ENCODE peak calls at places on chromosomes 3 and 15, in eight cellular contexts. R is ELR, N is substantia nigra, Y is progenitor cell of endocrine pancreas, A is T-helper 1 cell, S is HS-27A, F is activated T-helper 1 cell treated with Interleukin-2 at 50 U/mL for 16 hours, U is BJ. Z is an unnamed sample.

GRCh38 chr3:8856031-8856430 is 86.6 kb upstream of the OXTR start:
- DNase-seq in U (no peak), Y (no peak), A (no peak), R (no peak), S (no peak), F (no peak), N (no peak), Z (no peak)

GRCh38 chr3:180417241-180417640 is 184.7 kb upstream of the TTC14 start:
- DNase-seq in N (no peak), U (no peak), Y (no peak), R (no peak), A (no peak), S (no peak), F (no peak), Z (no peak)

GRCh38 chr3:129068291-129068886 is 7.8 kb downstream of the GP9 start:
- DNase-seq in F (no peak), A (no peak), U (no peak), R (no peak), N (no peak), S (no peak), Y (no peak), Z (no peak)

GRCh38 chr3:140100479-140100878 is 165.5 kb downstream of the CLSTN2 start:
- DNase-seq in U (no peak), F (no peak), A (no peak), R (no peak), N (no peak), S (no peak), Y (no peak), Z (no peak)

GRCh38 chr15:98896002-98896721 is 111.4 kb downstream of the PGPEP1L start:
- DNase-seq in U (no peak), Y (no peak), S (no peak), A (no peak), N (no peak), F (no peak), R (peak; percentile 83), Z (no peak)

GRCh38 chr15:76253851-76254440 is 57.3 kb downstream of the ETFA start:
- DNase-seq in S (no peak), U (no peak), Y (no peak), A (no peak), N (no peak), R (no peak), F (no peak), Z (no peak)

GRCh38 chr3:66021731-66022131 is 17.0 kb downstream of the MAGI1 start:
- DNase-seq in F (no peak), S (peak; percentile 77), Y (no peak), R (peak; percentile 72), N (no peak), A (no peak), U (no peak), Z (no peak)

GRCh38 chr15:101332061-101332467 is 37.0 kb upstream of the SNRPA1 start:
- DNase-seq in F (no peak), U (no peak), S (no peak), Y (no peak), A (no peak), R (no peak), N (no peak), Z (no peak)

GRCh38 chr3:18987862-18988447 is 160.4 kb upstream of the KCNH8 start:
- DNase-seq in Y (no peak), S (no peak), R (no peak), A (no peak), U (no peak), N (no peak), F (no peak), Z (no peak)

GRCh38 chr3:16839271-16840110 is 45.3 kb upstream of the PLCL2 start:
- DNase-seq in R (no peak), F (no peak), S (no peak), A (no peak), Y (no peak), N (no peak), U (no peak), Z (no peak)

GRCh38 chr15:75639191-75639708 is 774 bp downstream of the IMP3 start:
- DNase-seq in U (no peak), N (no peak), F (no peak), Y (no peak), R (peak; percentile 32), S (no peak), A (no peak), Z (no peak)

GRCh38 chr3:196603683-196604082 is 35.2 kb downstream of the FBXO45 start:
- DNase-seq in A (no peak), F (no peak), N (no peak), U (no peak), Y (no peak), R (no peak), S (no peak), Z (no peak)

GRCh38 chr15:72982750-72983149 is 69.5 kb upstream of the NEO1 start:
- DNase-seq in S (no peak), U (no peak), Y (no peak), N (no peak), F (no peak), R (no peak), A (no peak), Z (no peak)

GRCh38 chr3:178777718-178778411 is 241.6 kb downstream of the KCNMB2 start:
- DNase-seq in A (no peak), S (peak; percentile 17), U (peak; percentile 46), Y (no peak), R (peak; percentile 33), N (no peak), F (no peak), Z (no peak)

Z was measured in memory B cell.